ENCODE peak calls at places on chromosome 22, in seven cellular contexts. M is K562, K is GM12891, D is SK-N-SH, W is HepG2, T is GM12878, J is H1. G is an unnamed sample.

GRCh38 chr22:44164031-44164430 is 16.7 kb upstream of the PARVG start:
- DNase-seq in M (no peak), K (no peak), D (no peak), W (no peak), T (no peak), J (no peak), G (no peak)

GRCh38 chr22:42788021-42788420 is 67.4 kb upstream of the A4GALT start:
- DNase-seq in M (no peak), K (no peak), D (no peak), W (no peak), T (no peak), J (no peak), G (no peak)

GRCh38 chr22:20804650-20805049 is 30.7 kb downstream of the SERPIND1 start:
- DNase-seq in M (no peak), K (no peak), D (no peak), W (no peak), T (no peak), J (no peak), G (no peak)

GRCh38 chr22:37559901-37560681 is at the start of gene CDC42EP1:
- DNase-seq in M (peak; percentile 84), K (no peak), D (peak; percentile 79), W (no peak), T (no peak), J (peak; percentile 78), G (no peak)

GRCh38 chr22:42450862-42451261 is 18.7 kb upstream of the NFAM1 start:
- DNase-seq in M (no peak), K (no peak), D (no peak), W (no peak), T (no peak), J (no peak), G (no peak)

GRCh38 chr22:21646608-21647590 is 4.8 kb downstream of the SDF2L1 start:
- DNase-seq in M (peak; percentile 88), K (peak; percentile 51), D (peak; percentile 79), W (peak; percentile 71), T (peak; percentile 52), J (peak; percentile 82), G (no peak)

GRCh38 chr22:43035250-43035649 is 20.3 kb upstream of the PACSIN2 start:
- DNase-seq in M (no peak), K (no peak), D (no peak), W (no peak), T (no peak), J (no peak), G (no peak)

GRCh38 chr22:42680648-42681047 is 31.5 kb upstream of the CYB5R3 start:
- DNase-seq in M (no peak), K (no peak), D (no peak), W (no peak), T (no peak), J (no peak), G (no peak)

GRCh38 chr22:22894740-22895731 is 7.4 kb downstream of the IGLL5 start:
- DNase-seq in M (peak; percentile 56), K (no peak), D (no peak), W (no peak), T (no peak), J (no peak), G (no peak)

GRCh38 chr22:37533995-37534394 is 14.8 kb upstream of the CARD10 start:
- DNase-seq in M (no peak), K (no peak), D (no peak), W (no peak), T (peak; percentile 28), J (no peak), G (no peak)

GRCh38 chr22:20514658-20515406 is 7.4 kb downstream of the MED15 start:
- DNase-seq in M (no peak), K (no peak), D (no peak), W (no peak), T (no peak), J (no peak), G (no peak)

GRCh38 chr22:36858156-36858555 is 2.6 kb upstream of the NCF4 start:
- DNase-seq in M (no peak), K (no peak), D (no peak), W (no peak), T (no peak), J (no peak), G (no peak)

GRCh38 chr22:20086101-20086599 is 6.1 kb downstream of the DGCR8 start:
- DNase-seq in M (no peak), K (no peak), D (no peak), W (no peak), T (no peak), J (no peak), G (no peak)

GRCh38 chr22:19514831-19515565 is 9.2 kb downstream of the CLDN5 start:
- DNase-seq in M (no peak), K (no peak), D (no peak), W (no peak), T (no peak), J (no peak), G (no peak)

GRCh38 chr22:36324414-36324813 is 63.4 kb downstream of the MYH9 start:
- DNase-seq in M (no peak), K (no peak), D (no peak), W (no peak), T (no peak), J (no peak), G (no peak)

GRCh38 chr22:35446365-35446764 is 46.4 kb downstream of the MCM5 start:
- DNase-seq in M (no peak), K (no peak), D (no peak), W (no peak), T (no peak), J (no peak), G (no peak)

DNA sequence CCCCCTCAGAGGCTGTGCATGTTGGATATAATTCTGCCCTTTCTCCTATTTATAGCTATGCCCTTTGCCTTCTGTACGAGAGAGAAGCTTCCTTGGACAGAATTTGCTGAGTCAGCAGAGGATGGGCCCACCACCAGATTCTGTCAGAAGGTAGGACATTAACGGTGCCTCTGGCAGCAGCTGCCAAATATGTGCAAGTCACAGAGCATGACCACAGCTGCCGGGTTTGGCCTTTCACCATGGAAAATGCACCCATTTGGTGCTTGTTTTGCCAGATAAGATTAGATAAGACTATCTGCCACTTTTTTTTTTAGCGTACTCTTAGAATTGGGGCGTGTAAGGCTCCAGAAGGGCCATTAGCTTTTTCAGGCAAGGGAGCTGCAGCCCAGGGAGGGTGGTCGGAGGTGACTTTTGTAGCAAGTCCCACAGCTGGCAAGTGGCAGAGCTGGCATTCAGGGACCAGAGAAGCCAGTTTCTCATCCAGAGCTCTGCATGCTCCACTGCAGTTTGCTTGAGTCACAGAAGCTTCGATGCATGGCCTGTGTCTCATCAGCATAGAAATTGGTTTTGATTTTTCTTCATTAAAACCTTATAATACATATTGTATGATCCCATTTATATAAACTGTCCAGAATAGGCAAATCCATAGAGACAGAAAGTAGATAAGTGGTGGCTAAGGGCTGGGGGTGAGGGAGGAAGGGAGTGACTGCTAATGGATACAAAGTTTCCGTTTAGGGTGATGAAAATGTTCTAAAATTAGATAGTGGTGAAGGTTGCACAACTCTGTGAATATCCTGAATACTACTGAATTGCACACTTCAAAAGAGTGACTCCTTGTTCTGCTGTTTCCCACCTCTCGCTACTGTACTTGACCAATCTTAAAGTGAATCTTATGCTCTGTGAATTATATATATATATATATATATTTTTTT is 15.8 kb downstream of the UPB1 start:
- DNase-seq in M (peak; percentile 18), K (no peak), D (no peak), W (peak; percentile 51), T (no peak), J (no peak), G (no peak)
- TF ChIP-seq POLR2AphosphoS5 in M (no peak), K (no peak), D (no peak), W (no peak), T (no peak), J (no peak), G (no peak)

GRCh38 chr22:47209077-47209514 is 446.6 kb downstream of the TBC1D22A start:
- DNase-seq in M (no peak), K (no peak), D (no peak), W (no peak), T (no peak), J (peak; percentile 3), G (no peak)

GRCh38 chr22:47210686-47211085 is 448.2 kb downstream of the TBC1D22A start:
- DNase-seq in M (no peak), K (no peak), D (no peak), W (no peak), T (no peak), J (peak; percentile 28), G (no peak)

GRCh38 chr22:47209547-47210023 is 447.1 kb downstream of the TBC1D22A start:
- DNase-seq in M (no peak), K (no peak), D (no peak), W (no peak), T (no peak), J (peak; percentile 1), G (no peak)

GRCh38 chr22:47207846-47208554 is 445.6 kb downstream of the TBC1D22A start:
- DNase-seq in M (no peak), K (no peak), D (no peak), W (no peak), T (no peak), J (peak; percentile 16), G (no peak)

GRCh38 chr22:47210112-47210657 is 447.7 kb downstream of the TBC1D22A start:
- DNase-seq in M (no peak), K (no peak), D (no peak), W (no peak), T (no peak), J (peak; percentile 3), G (no peak)
- TF ChIP-seq TAF1 in M (no peak), K (no peak), D (no peak), W (no peak), T (no peak), J (no peak), G (no peak)

GRCh38 chr22:49553518-49554295 is 274.0 kb downstream of the BRD1 start:
- DNase-seq in M (no peak), K (no peak), D (no peak), W (no peak), T (no peak), J (peak; percentile 39), G (no peak)
- TF ChIP-seq POLR2AphosphoS5 in M (no peak), K (no peak), D (no peak), W (no peak), T (no peak), J (no peak), G (no peak)

GRCh38 chr22:40235418-40235817 is 57.7 kb downstream of the TNRC6B start:
- DNase-seq in M (no peak), K (no peak), D (no peak), W (no peak), T (no peak), J (no peak), G (no peak)
- TF ChIP-seq TAF1 in M (no peak), K (no peak), D (no peak), W (no peak), T (no peak), J (no peak), G (no peak)

GRCh38 chr22:39348909-39349505 is 784 bp upstream of the SYNGR1 start:
- DNase-seq in M (no peak), K (no peak), D (peak; percentile 66), W (no peak), T (no peak), J (no peak), G (no peak)
- TF ChIP-seq POLR2AphosphoS5 in M (no peak), K (no peak), D (no peak), W (no peak), T (no peak), J (no peak), G (no peak)

GRCh38 chr22:45831394-45831793 is 145.6 kb downstream of the WNT7B start:
- DNase-seq in M (no peak), K (no peak), D (no peak), W (no peak), T (no peak), J (no peak), G (no peak)
- TF ChIP-seq TAF1 in M (no peak), K (no peak), D (no peak), W (no peak), T (no peak), J (no peak), G (no peak)

G was measured in GM12892.